ENCODE peak calls at places on chromosomes 6 and 20, in nine cellular contexts. N, W, O, I, K, X, M, F and L are unnamed samples.

GRCh38 chr6:168458101-168458500 is 17.1 kb downstream of the SMOC2 start:
- DNase-seq in F (no peak), X (no peak), M (no peak), O (no peak), I (no peak), W (no peak), N (no peak), K (no peak), L (no peak)

GRCh38 chr6:17381429-17382147 is 11.8 kb upstream of the CAP2 start:
- DNase-seq in F (peak), K (peak), N (no peak), M (peak), I (peak), X (no peak), W (no peak), O (no peak), L (no peak)

GRCh38 chr6:73941892-73942291 is 245.9 kb downstream of the CD109 start:
- DNase-seq in K (no peak), F (no peak), O (no peak), I (no peak), N (no peak), M (no peak), W (no peak), X (no peak), L (no peak)

GRCh38 chr20:49821850-49822249 is 9.2 kb downstream of the SLC9A8 start:
- DNase-seq in N (no peak), I (no peak), F (peak), W (no peak), O (peak), X (no peak), K (peak), M (peak), L (no peak)

GRCh38 chr20:2610326-2610725 is 42.1 kb upstream of the NOP56 start:
- DNase-seq in X (no peak), F (no peak), I (no peak), N (no peak), K (no peak), W (no peak), M (no peak), O (no peak), L (no peak)

GRCh38 chr6:149990672-149991402 is 27.1 kb downstream of the ULBP1 start:
- DNase-seq in M (peak), K (no peak), O (no peak), N (no peak), F (no peak), X (peak), W (peak), I (no peak), L (no peak)

GRCh38 chr20:21613512-21613911 is 92.0 kb upstream of the PAX1 start:
- DNase-seq in I (no peak), O (no peak), F (no peak), W (no peak), M (peak), N (no peak), K (no peak), X (no peak), L (no peak)

GRCh38 chr20:4688342-4688741 is 33.4 kb upstream of the PRND start:
- DNase-seq in K (no peak), N (no peak), F (no peak), X (no peak), M (no peak), I (no peak), W (no peak), O (no peak), L (no peak)

GRCh38 chr20:23636908-23637281 is 860 bp downstream of the CST3 start:
- DNase-seq in W (no peak), M (no peak), X (no peak), I (no peak), N (no peak), O (no peak), F (no peak), K (no peak), L (no peak)

GRCh38 chr6:31266721-31267360 is 5.1 kb downstream of the HLA-C start:
- DNase-seq in X (no peak), W (no peak), K (no peak), F (no peak), I (no peak), O (no peak), N (no peak), M (no peak), L (no peak)

GRCh38 chr6:152482289-152482688 is 154.9 kb downstream of the SYNE1 start:
- DNase-seq in K (no peak), F (no peak), N (no peak), O (no peak), M (no peak), W (no peak), I (no peak), X (no peak), L (no peak)